ENCODE peak calls at places on chromosomes 6 and 20, in six cellular contexts. One of them, this sample, is unnamed. For H3K27me3, the result is how much of the 10 kb centered on the place peaks cover.

GRCh38 chr6:137416376-137417109 is 77.7 kb downstream of the OLIG3 start:
- DNase-seq in HCT116: no peak
- DNase-seq in psoas muscle: no peak
- DNase-seq in AG04450: no peak
- DNase-seq in tibial artery: no peak
- DNase-seq in suprapubic skin: no peak
- DNase-seq in this sample: peak

GRCh38 chr6:373773-374724 is 17.5 kb upstream of the IRF4 start:
- DNase-seq in AG04450: no peak
- DNase-seq in psoas muscle: no peak
- DNase-seq in tibial artery: no peak
- DNase-seq in suprapubic skin: peak
- DNase-seq in HCT116: no peak
- DNase-seq in this sample: peak

GRCh38 chr20:45092898-45093297 is 8.0 kb downstream of the KCNS1 start:
- DNase-seq in psoas muscle: no peak
- DNase-seq in HCT116: no peak
- DNase-seq in suprapubic skin: no peak
- DNase-seq in tibial artery: no peak
- DNase-seq in AG04450: no peak
- DNase-seq in this sample: no peak

GRCh38 chr6:130962951-130963350 is 100.1 kb downstream of the EPB41L2 start:
- DNase-seq in psoas muscle: no peak
- DNase-seq in tibial artery: no peak
- DNase-seq in suprapubic skin: no peak
- DNase-seq in AG04450: no peak
- DNase-seq in HCT116: no peak
- DNase-seq in this sample: no peak

GRCh38 chr6:17740559-17741220 is 34.0 kb upstream of the NUP153 start:
- DNase-seq in suprapubic skin: no peak
- DNase-seq in HCT116: no peak
- DNase-seq in tibial artery: no peak
- DNase-seq in AG04450: no peak
- DNase-seq in psoas muscle: no peak
- DNase-seq in this sample: peak

GRCh38 chr20:35329435-35330139 is 37.4 kb upstream of the FAM83C start:
- DNase-seq in AG04450: no peak
- DNase-seq in psoas muscle: peak
- DNase-seq in suprapubic skin: no peak
- DNase-seq in tibial artery: no peak
- DNase-seq in HCT116: no peak
- DNase-seq in this sample: peak

GRCh38 chr6:6815732-6816131 is 227.2 kb downstream of the LY86 start:
- DNase-seq in tibial artery: no peak
- DNase-seq in HCT116: no peak
- DNase-seq in suprapubic skin: no peak
- DNase-seq in AG04450: no peak
- DNase-seq in psoas muscle: no peak
- DNase-seq in this sample: no peak

GRCh38 chr20:8464368-8464767 is 332.3 kb downstream of the PLCB1 start:
- DNase-seq in psoas muscle: no peak
- DNase-seq in AG04450: no peak
- DNase-seq in tibial artery: no peak
- DNase-seq in suprapubic skin: no peak
- DNase-seq in HCT116: peak
- DNase-seq in this sample: no peak

GRCh38 chr20:11057624-11058023 is 383.8 kb upstream of the JAG1 start:
- DNase-seq in suprapubic skin: no peak
- DNase-seq in tibial artery: no peak
- DNase-seq in psoas muscle: no peak
- DNase-seq in AG04450: no peak
- DNase-seq in HCT116: no peak
- DNase-seq in this sample: no peak

GRCh38 chr6:117232191-117232590 is 33.2 kb upstream of the VGLL2 start:
- DNase-seq in suprapubic skin: no peak
- DNase-seq in psoas muscle: no peak
- DNase-seq in AG04450: no peak
- DNase-seq in tibial artery: no peak
- DNase-seq in HCT116: no peak
- DNase-seq in this sample: no peak

GRCh38 chr6:143962644-143962929 is 45.5 kb downstream of the PLAGL1 start:
- DNase-seq in AG04450: no peak
- DNase-seq in psoas muscle: peak
- DNase-seq in HCT116: no peak
- DNase-seq in tibial artery: no peak
- DNase-seq in suprapubic skin: no peak
- DNase-seq in this sample: no peak

GRCh38 chr6:129638055-129639019 is 71.6 kb downstream of the ARHGAP18 start:
- DNase-seq in suprapubic skin: no peak
- DNase-seq in AG04450: peak
- DNase-seq in HCT116: no peak
- DNase-seq in psoas muscle: no peak
- DNase-seq in tibial artery: no peak
- DNase-seq in this sample: no peak

GRCh38 chr6:18101271-18101670 is 21.2 kb downstream of the NHLRC1 start:
- DNase-seq in HCT116: no peak
- DNase-seq in AG04450: peak
- DNase-seq in suprapubic skin: no peak
- DNase-seq in psoas muscle: no peak
- DNase-seq in tibial artery: no peak
- DNase-seq in this sample: peak

GRCh38 chr6:136823128-136823660 is 802 bp downstream of the PEX7 start:
- DNase-seq in psoas muscle: no peak
- DNase-seq in AG04450: no peak
- DNase-seq in HCT116: no peak
- DNase-seq in tibial artery: no peak
- DNase-seq in suprapubic skin: peak
- DNase-seq in this sample: peak

GRCh38 chr6:167219967-167220512 is 62.3 kb upstream of the GPR31 start:
- DNase-seq in psoas muscle: no peak
- DNase-seq in HCT116: no peak
- DNase-seq in suprapubic skin: no peak
- DNase-seq in tibial artery: no peak
- DNase-seq in AG04450: no peak
- DNase-seq in this sample: no peak

GRCh38 chr20:15241696-15242095 is 904.3 kb upstream of the FLRT3 start:
- DNase-seq in suprapubic skin: no peak
- DNase-seq in psoas muscle: no peak
- DNase-seq in HCT116: no peak
- DNase-seq in AG04450: no peak
- DNase-seq in tibial artery: no peak
- DNase-seq in this sample: no peak

GRCh38 chr20:15242773-15243172 is 905.4 kb upstream of the FLRT3 start:
- DNase-seq in suprapubic skin: no peak
- DNase-seq in HCT116: no peak
- DNase-seq in AG04450: no peak
- DNase-seq in tibial artery: no peak
- DNase-seq in psoas muscle: no peak
- DNase-seq in this sample: no peak

GRCh38 chr20:15240801-15241200 is 903.4 kb upstream of the FLRT3 start:
- DNase-seq in HCT116: no peak
- DNase-seq in suprapubic skin: no peak
- DNase-seq in tibial artery: no peak
- DNase-seq in psoas muscle: no peak
- DNase-seq in AG04450: no peak
- DNase-seq in this sample: no peak

GRCh38 chr20:15248618-15249395 is 911.4 kb upstream of the FLRT3 start:
- DNase-seq in tibial artery: no peak
- DNase-seq in AG04450: no peak
- DNase-seq in psoas muscle: no peak
- DNase-seq in suprapubic skin: no peak
- DNase-seq in HCT116: no peak
- DNase-seq in this sample: peak

DNA sequence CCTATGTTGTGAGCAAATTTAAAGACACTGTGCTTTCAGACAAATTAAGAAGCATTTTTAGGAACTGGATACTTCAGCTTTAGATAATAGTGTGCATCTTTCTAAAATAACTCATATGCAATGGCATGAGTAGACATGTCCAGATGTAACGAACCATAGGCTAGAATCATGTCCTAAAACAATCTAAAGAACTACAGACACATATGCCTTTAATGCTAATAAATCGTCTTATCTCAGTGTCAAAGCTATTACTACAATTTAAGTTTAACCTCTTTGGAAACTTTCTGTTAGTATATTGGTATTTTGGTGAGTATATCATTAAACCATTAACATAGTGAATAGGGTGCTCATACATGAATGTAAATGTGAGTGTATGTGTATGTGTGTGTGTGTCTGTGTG is 908.5 kb upstream of the FLRT3 start:
- DNase-seq in AG04450: no peak
- DNase-seq in HCT116: no peak
- DNase-seq in psoas muscle: no peak
- DNase-seq in tibial artery: no peak
- DNase-seq in suprapubic skin: no peak
- DNase-seq in this sample: no peak
- TF ChIP-seq CTCF in AG04450: no peak
- TF ChIP-seq CTCF in HCT116: no peak
- TF ChIP-seq CTCF in psoas muscle: no peak
- TF ChIP-seq CTCF in tibial artery: no peak
- TF ChIP-seq CTCF in suprapubic skin: no peak
- TF ChIP-seq CTCF in this sample: no peak

GRCh38 chr6:34573567-34574183 is 17.5 kb upstream of the SPDEF start:
- DNase-seq in HCT116: no peak
- DNase-seq in psoas muscle: no peak
- DNase-seq in suprapubic skin: no peak
- DNase-seq in AG04450: no peak
- DNase-seq in tibial artery: no peak
- DNase-seq in this sample: peak
- H3K27me3 ChIP-seq in HCT116: under half
- H3K27me3 ChIP-seq in psoas muscle: under half
- H3K27me3 ChIP-seq in suprapubic skin: under half
- H3K27me3 ChIP-seq in AG04450: under half
- H3K27me3 ChIP-seq in tibial artery: under half
- H3K27me3 ChIP-seq in this sample: under half

GRCh38 chr6:148508401-148509151 is 165.9 kb downstream of the SASH1 start:
- DNase-seq in tibial artery: no peak
- DNase-seq in psoas muscle: no peak
- DNase-seq in HCT116: no peak
- DNase-seq in suprapubic skin: no peak
- DNase-seq in AG04450: no peak
- DNase-seq in this sample: no peak

GRCh38 chr6:148513145-148514071 is 170.8 kb downstream of the SASH1 start:
- DNase-seq in tibial artery: peak
- DNase-seq in psoas muscle: peak
- DNase-seq in HCT116: no peak
- DNase-seq in AG04450: no peak
- DNase-seq in suprapubic skin: no peak
- DNase-seq in this sample: peak

GRCh38 chr6:148507774-148508173 is 165.1 kb downstream of the SASH1 start:
- DNase-seq in HCT116: no peak
- DNase-seq in psoas muscle: peak
- DNase-seq in suprapubic skin: no peak
- DNase-seq in tibial artery: peak
- DNase-seq in AG04450: no peak
- DNase-seq in this sample: no peak

GRCh38 chr6:148509152-148509571 is 166.5 kb downstream of the SASH1 start:
- DNase-seq in suprapubic skin: no peak
- DNase-seq in tibial artery: no peak
- DNase-seq in AG04450: no peak
- DNase-seq in psoas muscle: no peak
- DNase-seq in HCT116: no peak
- DNase-seq in this sample: no peak

GRCh38 chr6:148509789-148510581 is 167.3 kb downstream of the SASH1 start:
- DNase-seq in tibial artery: peak
- DNase-seq in suprapubic skin: peak
- DNase-seq in psoas muscle: peak
- DNase-seq in AG04450: peak
- DNase-seq in HCT116: no peak
- DNase-seq in this sample: no peak
- H3K27ac ChIP-seq in tibial artery: peak
- H3K27ac ChIP-seq in suprapubic skin: peak
- H3K27ac ChIP-seq in psoas muscle: peak
- H3K27ac ChIP-seq in AG04450: peak
- H3K27ac ChIP-seq in HCT116: no peak
- H3K27ac ChIP-seq in this sample: peak

GRCh38 chr20:59931511-59932312 is 1.7 kb downstream of the SYCP2 start:
- DNase-seq in suprapubic skin: no peak
- DNase-seq in AG04450: no peak
- DNase-seq in HCT116: no peak
- DNase-seq in psoas muscle: no peak
- DNase-seq in tibial artery: no peak
- DNase-seq in this sample: no peak

GRCh38 chr20:59933296-59933848 is at the start of gene SYCP2:
- DNase-seq in suprapubic skin: peak
- DNase-seq in AG04450: no peak
- DNase-seq in HCT116: no peak
- DNase-seq in tibial artery: no peak
- DNase-seq in psoas muscle: peak
- DNase-seq in this sample: peak

GRCh38 chr20:59935457-59936185 is 2.2 kb upstream of the SYCP2 start:
- DNase-seq in psoas muscle: no peak
- DNase-seq in tibial artery: no peak
- DNase-seq in suprapubic skin: no peak
- DNase-seq in HCT116: no peak
- DNase-seq in AG04450: no peak
- DNase-seq in this sample: no peak

GRCh38 chr20:59932616-59933295 is 681 bp downstream of the SYCP2 start:
- DNase-seq in AG04450: no peak
- DNase-seq in suprapubic skin: peak
- DNase-seq in HCT116: no peak
- DNase-seq in tibial artery: no peak
- DNase-seq in psoas muscle: peak
- DNase-seq in this sample: no peak

DNA sequence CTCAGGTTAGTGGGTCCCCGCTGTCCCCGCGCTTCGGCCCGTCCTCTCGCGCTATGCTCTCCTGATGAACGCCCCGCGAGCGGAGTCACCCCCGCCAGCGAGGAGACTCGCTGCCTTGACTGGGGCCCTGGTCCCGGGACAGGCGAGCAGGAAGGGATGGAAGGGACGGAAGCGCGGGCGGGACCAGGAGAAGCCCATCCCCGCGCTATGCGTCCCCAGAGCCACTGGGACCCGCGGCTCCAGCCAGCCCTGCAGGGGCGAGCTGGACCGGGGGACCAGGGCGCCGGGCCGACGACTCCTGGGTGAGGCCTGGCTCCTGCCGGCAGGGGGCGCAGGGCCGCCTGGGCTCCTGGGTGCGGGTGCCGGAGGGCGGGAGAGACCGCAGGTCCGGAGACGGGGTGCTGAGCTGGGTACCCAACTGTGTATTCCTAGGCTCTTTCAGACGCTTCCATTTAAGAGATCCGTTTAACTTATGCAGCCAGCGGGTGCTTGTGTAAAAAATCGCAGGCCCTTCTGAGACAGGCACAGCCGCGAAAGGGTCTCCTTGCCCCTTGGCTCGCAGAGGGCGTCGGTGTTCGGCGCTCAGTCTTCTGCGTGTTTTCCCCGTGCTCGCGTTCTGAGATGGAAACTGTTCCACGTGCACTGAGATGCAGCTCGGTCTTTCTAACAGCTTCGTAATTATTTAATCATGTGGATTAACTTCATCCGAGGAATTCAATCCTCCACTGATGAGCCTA is 580 bp upstream of the SYCP2 start:
- DNase-seq in AG04450: no peak
- DNase-seq in suprapubic skin: peak
- DNase-seq in tibial artery: peak
- DNase-seq in HCT116: peak
- DNase-seq in psoas muscle: peak
- DNase-seq in this sample: peak
- TF ChIP-seq CTCF in AG04450: peak
- TF ChIP-seq CTCF in suprapubic skin: peak
- TF ChIP-seq CTCF in tibial artery: peak
- TF ChIP-seq CTCF in HCT116: peak
- TF ChIP-seq CTCF in psoas muscle: peak
- TF ChIP-seq CTCF in this sample: peak